ENCODE peak calls at places on chromosome 1, in six cellular contexts. A is H1, C is K562, Q is HCT116, J is HepG2, R is GM12878. W is an unnamed sample. For H3K36me3, the result is how much of the 10 kb centered on the place peaks cover.

GRCh38 chr1:35683012-35683411 is 35.7 kb downstream of the C1orf216 start:
- DNase-seq in A (no peak), C (no peak), Q (no peak), J (no peak), R (peak), W (no peak)

GRCh38 chr1:28580706-28581530 is 11.1 kb upstream of the RAB42 start:
- DNase-seq in A (no peak), C (peak), Q (no peak), J (peak), R (no peak), W (no peak)

GRCh38 chr1:203126151-203126865 is 1.2 kb upstream of the ADORA1 start:
- DNase-seq in A (no peak), C (no peak), Q (no peak), J (no peak), R (no peak), W (no peak)

GRCh38 chr1:106975944-106976343 is 80.5 kb upstream of the PRMT6 start:
- DNase-seq in A (peak), C (no peak), Q (no peak), J (no peak), R (no peak), W (peak)

GRCh38 chr1:11062965-11063401 is 3.2 kb upstream of the SRM start:
- DNase-seq in A (no peak), C (no peak), Q (no peak), J (no peak), R (peak), W (no peak)

GRCh38 chr1:67535474-67535873 is 105.3 kb upstream of the SERBP1 start:
- DNase-seq in A (peak), C (peak), Q (peak), J (peak), R (peak), W (peak)

GRCh38 chr1:51255331-51255730 is 19.3 kb downstream of the RNF11 start:
- DNase-seq in A (no peak), C (no peak), Q (no peak), J (no peak), R (no peak), W (no peak)

GRCh38 chr1:154423303-154423987 is 18.3 kb downstream of the IL6R start:
- DNase-seq in A (no peak), C (no peak), Q (no peak), J (no peak), R (no peak), W (no peak)

GRCh38 chr1:19582318-19582717 is 61.8 kb upstream of the NBL1 start:
- DNase-seq in A (peak), C (peak), Q (peak), J (no peak), R (peak), W (peak)

GRCh38 chr1:4344065-4344753 is 310.2 kb upstream of the AJAP1 start:
- DNase-seq in A (no peak), C (no peak), Q (no peak), J (no peak), R (peak), W (no peak)

GRCh38 chr1:56375184-56375837 is 204.1 kb downstream of the PLPP3 start:
- DNase-seq in A (no peak), C (no peak), Q (no peak), J (no peak), R (no peak), W (peak)

GRCh38 chr1:167794043-167794442 is 72.3 kb downstream of the MPZL1 start:
- DNase-seq in A (no peak), C (no peak), Q (no peak), J (no peak), R (no peak), W (no peak)

GRCh38 chr1:248905949-248906740 is at the start of gene PGBD2:
- DNase-seq in A (peak), C (peak), Q (peak), J (peak), R (peak), W (peak)

GRCh38 chr1:29696656-29697390 is 460.5 kb downstream of the PTPRU start:
- DNase-seq in A (no peak), C (no peak), Q (no peak), J (no peak), R (no peak), W (no peak)

GRCh38 chr1:219790834-219791615 is 137.3 kb downstream of the SLC30A10 start:
- DNase-seq in A (no peak), C (no peak), Q (no peak), J (no peak), R (no peak), W (no peak)

GRCh38 chr1:236568285-236568894 is 35.9 kb downstream of the HEATR1 start:
- DNase-seq in A (no peak), C (no peak), Q (peak), J (no peak), R (no peak), W (no peak)
- H3K36me3 ChIP-seq in A (under half), C (half or more), Q (under half), J (under half), R (under half), W (half or more)

GRCh38 chr1:116769561-116769977 is 15.3 kb downstream of the CD2 start:
- DNase-seq in A (no peak), C (no peak), Q (no peak), J (no peak), R (peak), W (no peak)

GRCh38 chr1:116768416-116768815 is 14.2 kb downstream of the CD2 start:
- DNase-seq in A (no peak), C (no peak), Q (no peak), J (no peak), R (no peak), W (no peak)

GRCh38 chr1:116767782-116768382 is 13.7 kb downstream of the CD2 start:
- DNase-seq in A (no peak), C (no peak), Q (no peak), J (no peak), R (no peak), W (no peak)

GRCh38 chr1:116769994-116770393 is 15.8 kb downstream of the CD2 start:
- DNase-seq in A (no peak), C (no peak), Q (no peak), J (no peak), R (no peak), W (no peak)

GRCh38 chr1:116769050-116769449 is 14.8 kb downstream of the CD2 start:
- DNase-seq in A (no peak), C (no peak), Q (no peak), J (no peak), R (no peak), W (no peak)
- TF ChIP-seq ZNF274 in A (no peak), C (no peak), Q (no peak), J (no peak), R (no peak), W (no peak)

GRCh38 chr1:148309940-148310500 is 157.9 kb upstream of the NBPF11 start:
- DNase-seq in A (no peak), C (no peak), Q (no peak), J (no peak), R (no peak), W (no peak)
- TF ChIP-seq YY1 in A (no peak), C (no peak), Q (no peak), J (no peak), R (no peak), W (no peak)

GRCh38 chr1:201489656-201490261 is 17.2 kb downstream of the CSRP1 start:
- DNase-seq in A (no peak), C (no peak), Q (no peak), J (no peak), R (no peak), W (no peak)

GRCh38 chr1:201493757-201494617 is 12.9 kb downstream of the CSRP1 start:
- DNase-seq in A (no peak), C (no peak), Q (no peak), J (no peak), R (no peak), W (no peak)

GRCh38 chr1:201488817-201489581 is 17.9 kb downstream of the CSRP1 start:
- DNase-seq in A (no peak), C (no peak), Q (peak), J (no peak), R (no peak), W (no peak)

GRCh38 chr1:201490708-201491131 is 16.2 kb downstream of the CSRP1 start:
- DNase-seq in A (no peak), C (no peak), Q (no peak), J (no peak), R (no peak), W (no peak)

GRCh38 chr1:201491896-201492511 is 14.9 kb downstream of the CSRP1 start:
- DNase-seq in A (no peak), C (no peak), Q (no peak), J (no peak), R (no peak), W (no peak)
- H3K36me3 ChIP-seq in A (under half), C (under half), Q (under half), J (under half), R (under half), W (under half)

DNA sequence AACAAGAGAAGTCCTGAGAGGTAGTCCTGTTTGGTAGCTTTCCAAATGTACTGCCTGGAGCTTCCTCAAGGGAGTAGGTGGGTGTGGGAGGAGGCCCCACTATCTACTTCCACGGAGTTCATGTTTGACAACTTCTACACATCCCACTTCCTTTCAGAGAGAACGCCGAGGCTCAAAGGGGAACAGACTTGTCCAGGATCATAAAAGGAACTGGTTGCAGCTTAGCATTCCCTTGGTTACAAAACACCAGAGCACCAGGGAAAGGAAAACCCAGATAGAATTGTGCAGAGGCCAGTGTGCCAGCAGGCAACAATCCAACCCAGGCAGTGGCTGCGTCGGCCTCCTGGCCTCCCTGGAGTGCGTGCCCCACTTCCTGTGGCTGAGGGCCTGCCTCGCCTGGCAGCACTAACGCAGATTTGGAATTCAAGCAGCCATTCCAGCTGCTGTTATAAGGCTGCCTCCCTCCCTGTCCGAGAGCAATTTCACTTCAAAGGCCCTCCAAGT is 4.2 kb upstream of the RAP1GAP start:
- DNase-seq in A (no peak), C (no peak), Q (no peak), J (no peak), R (no peak), W (no peak)
- TF ChIP-seq ZNF274 in A (no peak), C (no peak), Q (no peak), J (no peak), R (no peak), W (no peak)

GRCh38 chr1:195594322-195594721 is 1013.9 kb downstream of the KCNT2 start:
- DNase-seq in A (no peak), C (no peak), Q (no peak), J (no peak), R (no peak), W (no peak)

GRCh38 chr1:195597929-195598328 is 1010.3 kb downstream of the KCNT2 start:
- DNase-seq in A (no peak), C (no peak), Q (no peak), J (no peak), R (no peak), W (no peak)

GRCh38 chr1:195594773-195595172 is 1013.5 kb downstream of the KCNT2 start:
- DNase-seq in A (no peak), C (no peak), Q (no peak), J (no peak), R (no peak), W (no peak)

GRCh38 chr1:195590649-195591048 is 1017.6 kb downstream of the KCNT2 start:
- DNase-seq in A (no peak), C (no peak), Q (no peak), J (no peak), R (no peak), W (no peak)

DNA sequence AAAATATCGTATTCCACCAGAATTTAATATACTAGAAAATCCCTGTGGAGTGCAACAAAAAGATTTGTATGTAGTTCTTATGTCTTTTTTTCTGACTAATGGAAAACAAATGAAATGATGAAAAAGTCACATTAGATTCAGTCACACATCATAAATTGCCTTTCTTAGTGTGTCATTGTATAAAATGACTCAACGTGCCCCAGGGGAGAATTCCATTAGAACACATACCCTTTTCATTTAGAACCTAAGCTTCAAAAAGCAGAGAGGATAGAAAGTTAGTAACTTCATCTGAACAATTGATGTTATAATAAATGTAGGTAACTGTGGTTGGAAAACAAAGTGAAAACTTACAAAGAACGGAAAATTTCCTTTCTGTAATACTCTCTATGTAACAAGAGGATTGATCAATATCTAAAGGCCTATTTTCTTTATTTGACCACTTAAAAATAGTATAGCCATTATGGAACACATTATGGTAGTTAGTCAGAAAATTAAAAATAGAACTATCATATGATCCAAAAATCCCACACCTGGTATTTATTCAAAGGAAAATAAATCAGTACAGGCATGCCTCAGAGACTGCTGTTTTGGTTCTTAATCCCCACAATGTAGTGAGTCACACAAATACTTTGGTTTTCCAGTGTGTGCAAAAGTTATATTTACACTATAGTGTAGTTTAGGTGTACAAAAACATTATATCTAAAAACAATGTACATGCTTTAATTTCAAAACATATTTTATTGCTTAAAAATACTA is 1016.1 kb downstream of the KCNT2 start:
- DNase-seq in A (no peak), C (no peak), Q (peak), J (no peak), R (no peak), W (no peak)
- TF ChIP-seq YY1 in A (no peak), C (no peak), Q (no peak), J (no peak), R (no peak), W (no peak)

DNA sequence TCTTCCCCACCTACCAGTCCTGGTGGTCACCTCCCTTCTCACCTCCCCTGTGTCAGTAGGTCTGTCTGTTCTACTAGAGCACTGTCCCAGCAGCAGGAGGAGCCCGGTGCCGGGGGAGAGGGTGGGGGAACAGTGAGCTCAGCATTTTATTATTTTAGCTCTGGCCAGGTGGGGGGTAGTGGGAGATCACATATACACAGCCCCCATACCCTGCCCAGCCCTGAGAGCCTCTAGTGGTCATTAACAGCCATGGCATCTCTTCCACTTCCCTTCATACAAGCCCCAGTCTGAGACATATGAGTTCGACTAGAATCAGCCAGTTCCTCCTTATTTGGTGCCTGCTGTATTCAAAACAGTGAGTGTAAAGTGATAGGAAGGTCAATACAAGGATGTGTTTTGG is at the start of gene TMOD4:
- DNase-seq in A (no peak), C (peak), Q (no peak), J (no peak), R (no peak), W (no peak)
- H3K36me3 ChIP-seq in A (under half), C (half or more), Q (under half), J (under half), R (under half), W (half or more)

DNA sequence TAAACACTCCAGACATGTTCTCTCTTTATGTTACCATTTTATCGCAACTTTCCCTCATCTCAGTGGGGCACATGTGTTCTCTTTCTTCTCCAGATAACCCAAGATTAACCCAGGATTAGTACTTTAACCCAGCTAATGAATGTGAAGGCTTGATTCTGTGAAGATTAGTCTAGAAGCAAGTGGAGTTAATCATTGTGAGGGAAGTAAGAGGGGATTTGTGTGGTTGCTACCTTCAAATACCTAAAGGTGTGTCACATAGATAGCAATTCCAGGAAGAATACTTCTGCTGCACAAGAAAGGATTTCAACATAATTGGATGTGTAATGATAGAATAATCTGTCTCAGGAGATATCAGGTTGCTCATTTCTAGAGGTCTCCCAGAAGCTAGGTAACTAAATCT is 327.1 kb downstream of the PBX1 start:
- DNase-seq in A (no peak), C (no peak), Q (no peak), J (no peak), R (no peak), W (no peak)
- TF ChIP-seq ZNF274 in A (no peak), C (no peak), Q (no peak), J (no peak), R (no peak), W (no peak)